ENCODE peak calls at places on chromosomes 6 and 20, in four cellular contexts. R is AG09319, T is NCI-H2081, F is head of caudate nucleus. W is an unnamed sample.

GRCh38 chr6:35259946-35260626 is 551 bp downstream of the ZNF76 start:
- DNase-seq in T (peak), F (peak), R (no peak), W (peak)

GRCh38 chr6:169564453-169565240 is 137.2 kb downstream of the WDR27 start:
- DNase-seq in R (no peak), F (no peak), T (no peak), W (peak)

GRCh38 chr6:119370063-119370462 is 20.5 kb upstream of the MAN1A1 start:
- DNase-seq in F (no peak), R (no peak), T (no peak), W (no peak)

GRCh38 chr6:63882208-63882607 is 246.6 kb downstream of the PHF3 start:
- DNase-seq in F (no peak), T (no peak), R (no peak), W (no peak)

GRCh38 chr6:73610444-73611275 is 43.1 kb downstream of the SLC17A5 start:
- DNase-seq in F (no peak), T (peak), R (no peak), W (peak)

GRCh38 chr6:50816947-50817637 is 1.6 kb upstream of the TFAP2B start:
- DNase-seq in R (no peak), F (no peak), T (no peak), W (no peak)

GRCh38 chr6:42698217-42698616 is 24.2 kb downstream of the PRPH2 start:
- DNase-seq in F (no peak), R (no peak), T (no peak), W (no peak)

GRCh38 chr6:155693573-155694428 is 238.2 kb upstream of the NOX3 start:
- DNase-seq in R (no peak), T (no peak), F (no peak), W (no peak)

GRCh38 chr6:90466191-90466940 is 120.5 kb downstream of the MAP3K7 start:
- DNase-seq in R (no peak), T (no peak), F (peak), W (no peak)

GRCh38 chr6:142378138-142378875 is 76.5 kb downstream of the ADGRG6 start:
- DNase-seq in T (no peak), R (peak), F (no peak), W (no peak)

GRCh38 chr6:22328499-22328898 is 31.7 kb upstream of the PRL start:
- DNase-seq in T (no peak), R (no peak), F (no peak), W (no peak)

GRCh38 chr6:10248378-10248843 is 166.5 kb downstream of the TFAP2A start:
- DNase-seq in T (no peak), F (no peak), R (no peak), W (no peak)

GRCh38 chr6:131949909-131950766 is 1.0 kb downstream of the CCN2 start:
- DNase-seq in T (peak), R (peak), F (peak), W (peak)

GRCh38 chr20:50562262-50562701 is 52.1 kb downstream of the PTPN1 start:
- DNase-seq in F (no peak), T (no peak), R (no peak), W (no peak)

GRCh38 chr6:148144917-148145521 is 197.6 kb upstream of the SASH1 start:
- DNase-seq in R (peak), T (peak), F (peak), W (peak)

GRCh38 chr6:141969201-141969600 is 163.5 kb upstream of the GJE1 start:
- DNase-seq in T (no peak), R (no peak), F (no peak), W (no peak)

GRCh38 chr6:3868544-3868943 is 19.4 kb downstream of the FAM50B start:
- DNase-seq in T (no peak), R (no peak), F (no peak), W (no peak)

GRCh38 chr6:87944541-87944954 is 103.1 kb upstream of the SPACA1 start:
- DNase-seq in F (peak), T (no peak), R (peak), W (no peak)

GRCh38 chr6:151142676-151143075 is 97.1 kb upstream of the AKAP12 start:
- DNase-seq in R (no peak), T (no peak), F (no peak), W (no peak)

GRCh38 chr6:35054743-35055130 is 86.4 kb downstream of the TCP11 start:
- DNase-seq in F (no peak), T (no peak), R (no peak), W (no peak)

GRCh38 chr6:102732908-102733307 is 1339.4 kb downstream of the GRIK2 start:
- DNase-seq in R (no peak), T (no peak), F (no peak), W (no peak)

GRCh38 chr6:37074053-37074827 is 68.8 kb downstream of the FGD2 start:
- DNase-seq in T (no peak), F (no peak), R (no peak), W (no peak)

GRCh38 chr6:111354751-111355150 is 128.3 kb downstream of the REV3L start:
- DNase-seq in R (no peak), T (no peak), F (no peak), W (no peak)

GRCh38 chr6:157813191-157813590 is 9.9 kb upstream of the SNX9 start:
- DNase-seq in F (no peak), T (no peak), R (no peak), W (peak)

W was measured in lower leg skin.